ENCODE peak calls at places on chromosomes 12 and 14, in five cellular contexts. U is fibroblast of mammary gland, T is OCI-LY7, F is upper lobe of right lung, J is RWPE1. A is an unnamed sample.

GRCh38 chr12:75509621-75510020 is 1.8 kb downstream of the KRR1 start:
- DNase-seq in U (no peak), T (no peak), F (no peak), J (no peak), A (no peak)

GRCh38 chr14:66228267-66228970 is 257.8 kb upstream of the CCDC196 start:
- DNase-seq in U (peak; percentile 90), T (no peak), F (no peak), J (peak; percentile 59), A (no peak)

GRCh38 chr12:104282109-104282508 is 21.4 kb upstream of the EID3 start:
- DNase-seq in U (no peak), T (no peak), F (no peak), J (no peak), A (no peak)

GRCh38 chr12:75816892-75817291 is 214.7 kb downstream of the PHLDA1 start:
- DNase-seq in U (peak; percentile 95), T (peak; percentile 43), F (no peak), J (peak; percentile 62), A (no peak)

GRCh38 chr14:23935158-23935557 is 18.4 kb upstream of the DHRS4 start:
- DNase-seq in U (no peak), T (no peak), F (no peak), J (no peak), A (no peak)

GRCh38 chr14:21902561-21903199 is 229.1 kb upstream of the OR4E1 start:
- DNase-seq in U (peak; percentile 5), T (peak; percentile 77), F (no peak), J (no peak), A (no peak)

GRCh38 chr12:92629349-92630065 is 73.3 kb upstream of the PLEKHG7 start:
- DNase-seq in U (no peak), T (no peak), F (no peak), J (no peak), A (no peak)

GRCh38 chr14:67241416-67242362 is at the start of gene PALS1:
- DNase-seq in U (peak; percentile 87), T (peak; percentile 68), F (no peak), J (peak; percentile 55), A (peak; percentile 77)

GRCh38 chr14:38221077-38221476 is 13.4 kb downstream of the SSTR1 start:
- DNase-seq in U (no peak), T (no peak), F (no peak), J (no peak), A (no peak)

GRCh38 chr14:72743626-72744025 is 150.3 kb downstream of the DPF3 start:
- DNase-seq in U (no peak), T (no peak), F (no peak), J (no peak), A (no peak)

GRCh38 chr12:116882742-116883141 is 1.5 kb upstream of the HRK start:
- DNase-seq in U (peak; percentile 52), T (peak; percentile 75), F (no peak), J (no peak), A (no peak)

GRCh38 chr14:95515080-95515489 is 1.4 kb downstream of the SYNE3 start:
- DNase-seq in U (no peak), T (no peak), F (no peak), J (no peak), A (no peak)

GRCh38 chr12:14239935-14240872 is 125.3 kb upstream of the ATF7IP start:
- DNase-seq in U (no peak), T (peak; percentile 76), F (no peak), J (no peak), A (no peak)

GRCh38 chr14:54312166-54312801 is 84.5 kb upstream of the CDKN3 start:
- DNase-seq in U (peak; percentile 83), T (no peak), F (no peak), J (peak; percentile 89), A (no peak)

GRCh38 chr12:57744194-57744776 is 554 bp upstream of the TSPAN31 start:
- DNase-seq in U (peak; percentile 90), T (peak; percentile 30), F (peak; percentile 87), J (peak; percentile 88), A (no peak)

GRCh38 chr14:93271111-93271510 is 61.7 kb downstream of the BTBD7 start:
- DNase-seq in U (no peak), T (no peak), F (no peak), J (no peak), A (no peak)

GRCh38 chr14:52733824-52734223 is 3.9 kb downstream of the STYX start:
- DNase-seq in U (no peak), T (no peak), F (no peak), J (no peak), A (no peak)

GRCh38 chr12:24814379-24815086 is 134.4 kb downstream of the BCAT1 start:
- DNase-seq in U (no peak), T (peak; percentile 74), F (no peak), J (no peak), A (no peak)

GRCh38 chr14:55572578-55572977 is 7.4 kb upstream of the KTN1 start:
- DNase-seq in U (no peak), T (no peak), F (no peak), J (no peak), A (no peak)

GRCh38 chr14:83004456-83005006 is 1470.9 kb upstream of the SEL1L start:
- DNase-seq in U (no peak), T (no peak), F (no peak), J (no peak), A (no peak)

GRCh38 chr14:82999802-83000201 is 1466.1 kb upstream of the SEL1L start:
- DNase-seq in U (peak; percentile 4), T (no peak), F (no peak), J (no peak), A (no peak)
- TF ChIP-seq CTCF in U (peak; percentile 12), T (peak; percentile 50), F (peak; percentile 21), J (no peak), A (peak; percentile 35)

GRCh38 chr12:56468216-56469006 is at the start of gene SPRYD4:
- DNase-seq in U (peak; percentile 89), T (peak; percentile 97), F (peak; percentile 96), J (peak; percentile 93), A (peak; percentile 77)
- TF ChIP-seq CTCF in U (no peak), T (peak; percentile 75), F (peak; percentile 31), J (peak; percentile 56), A (peak; percentile 27)

GRCh38 chr14:105398044-105398725 is at the start of gene TEX22:
- DNase-seq in U (peak; percentile 63), T (peak; percentile 93), F (peak; percentile 96), J (peak; percentile 73), A (peak; percentile 86)
- TF ChIP-seq CTCF in U (no peak), T (peak; percentile 61), F (peak; percentile 37), J (no peak), A (peak; percentile 42)

GRCh38 chr14:49677643-49678042 is 10.4 kb downstream of the POLE2 start:
- DNase-seq in U (no peak), T (no peak), F (no peak), J (no peak), A (no peak)
- TF ChIP-seq CTCF in U (peak; percentile 9), T (no peak), F (no peak), J (no peak), A (peak; percentile 25)

DNA sequence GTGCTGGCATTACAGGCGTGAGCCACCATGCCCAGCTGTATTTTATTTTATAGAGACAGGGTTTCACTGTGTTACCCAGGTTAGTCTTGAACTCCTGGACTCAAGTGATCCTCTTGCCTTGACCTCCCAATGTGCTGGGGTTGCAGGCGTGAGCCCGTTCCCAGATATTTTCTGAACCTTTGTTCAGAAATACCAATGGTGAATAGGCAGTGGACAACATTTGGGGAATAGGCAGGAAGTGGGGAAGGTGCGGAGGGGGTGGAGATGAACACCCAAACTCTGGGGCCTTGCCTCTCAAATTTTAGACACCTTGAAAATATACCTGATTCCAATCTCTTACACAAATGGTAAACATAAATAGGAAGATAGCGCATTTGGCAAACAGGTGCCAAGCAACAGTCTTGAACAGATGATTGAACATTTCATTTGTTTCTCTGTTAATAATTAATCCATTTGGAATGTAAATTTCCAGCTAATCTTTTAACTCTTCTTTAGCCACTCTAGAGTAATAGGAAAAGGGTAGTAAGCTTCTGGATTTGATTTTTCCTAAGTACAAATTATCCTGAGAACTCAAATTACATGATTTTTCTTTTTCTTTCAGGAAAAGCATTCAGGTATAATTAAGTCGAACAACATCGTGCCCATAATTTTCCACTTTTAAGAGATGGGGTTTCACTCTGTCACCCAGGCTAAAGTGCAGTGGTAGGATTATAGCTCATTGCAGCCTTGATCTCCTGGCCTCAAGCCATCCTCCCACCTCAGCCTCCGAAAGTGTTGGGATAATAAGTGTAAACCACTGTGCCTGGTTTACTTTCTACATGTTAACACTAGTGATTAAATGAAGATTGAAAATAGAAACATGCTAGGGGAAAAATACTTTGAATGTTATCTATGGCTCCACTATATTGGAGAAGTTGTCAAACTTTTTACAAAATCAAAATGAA is 22.9 kb upstream of the RNF34 start:
- DNase-seq in U (no peak), T (no peak), F (no peak), J (no peak), A (no peak)
- TF ChIP-seq CTCF in U (no peak), T (no peak), F (no peak), J (no peak), A (no peak)

DNA sequence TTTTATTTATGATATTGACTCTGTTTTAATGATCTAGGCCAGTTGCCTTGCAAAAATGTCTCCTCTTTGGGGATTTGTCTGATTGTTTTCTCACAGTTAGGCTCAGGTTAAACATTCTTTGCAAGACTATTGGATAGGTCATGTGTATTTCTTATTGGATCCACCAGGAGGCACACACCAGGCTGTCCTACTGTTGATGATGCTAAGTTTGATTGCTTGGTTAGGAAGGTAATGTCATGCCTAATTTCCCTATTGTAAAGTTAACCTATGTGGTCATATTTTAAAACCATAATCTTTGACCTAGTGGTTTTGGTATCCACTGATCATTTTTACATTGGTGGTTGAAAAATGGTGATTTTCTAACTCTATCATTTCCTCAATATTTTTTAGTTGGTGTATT is 137.1 kb downstream of the BRMS1L start:
- DNase-seq in U (peak; percentile 16), T (no peak), F (no peak), J (no peak), A (no peak)
- TF ChIP-seq CTCF in U (peak; percentile 28), T (peak; percentile 65), F (peak; percentile 16), J (no peak), A (peak; percentile 26)

GRCh38 chr14:46344327-46344937 is 307.1 kb downstream of the RPL10L start:
- DNase-seq in U (peak; percentile 35), T (peak; percentile 34), F (no peak), J (peak; percentile 9), A (no peak)
- TF ChIP-seq CTCF in U (peak; percentile 65), T (peak; percentile 81), F (peak; percentile 54), J (peak; percentile 66), A (peak; percentile 69)